ENCODE peak calls at places on chromosomes 6 and 20, in seven cellular contexts. P, D, C, J, Y, G and X are unnamed samples.

GRCh38 chr6:29522241-29522640 is 34.5 kb upstream of the MAS1L start:
- DNase-seq in P (no peak), D (no peak), C (no peak), J (no peak), Y (no peak), G (no peak), X (no peak)

GRCh38 chr20:46787986-46788762 is 78.7 kb downstream of the SLC2A10 start:
- DNase-seq in P (no peak), D (no peak), C (no peak), J (no peak), Y (no peak), G (no peak), X (no peak)

GRCh38 chr20:63881451-63882226 is 13.3 kb upstream of the DNAJC5 start:
- DNase-seq in P (no peak), D (no peak), C (no peak), J (no peak), Y (no peak), G (no peak), X (no peak)

GRCh38 chr6:45658958-45659357 is 281.2 kb upstream of the SUPT3H start:
- DNase-seq in P (no peak), D (no peak), C (no peak), J (no peak), Y (no peak), G (no peak), X (no peak)

GRCh38 chr20:4297141-4297826 is 281.9 kb upstream of the RNF24 start:
- DNase-seq in P (peak; percentile 55), D (no peak), C (peak; percentile 31), J (no peak), Y (no peak), G (peak; percentile 55), X (no peak)

GRCh38 chr20:13817342-13817741 is 32.5 kb downstream of the NDUFAF5 start:
- DNase-seq in P (no peak), D (no peak), C (no peak), J (no peak), Y (no peak), G (no peak), X (no peak)

GRCh38 chr20:6626805-6627204 is 140.7 kb upstream of the BMP2 start:
- DNase-seq in P (no peak), D (peak; percentile 59), C (peak; percentile 47), J (no peak), Y (no peak), G (no peak), X (no peak)

GRCh38 chr20:14761903-14762302 is 424.5 kb upstream of the FLRT3 start:
- DNase-seq in P (no peak), D (no peak), C (no peak), J (no peak), Y (no peak), G (no peak), X (no peak)

GRCh38 chr20:41230136-41230535 is 87.4 kb downstream of the ZHX3 start:
- DNase-seq in P (no peak), D (no peak), C (no peak), J (no peak), Y (no peak), G (no peak), X (no peak)

GRCh38 chr6:155583997-155584396 is 128.4 kb upstream of the NOX3 start:
- DNase-seq in P (no peak), D (no peak), C (no peak), J (no peak), Y (no peak), G (no peak), X (no peak)

GRCh38 chr20:29326376-29327070 is 1930.9 kb upstream of the DEFB115 start:
- DNase-seq in P (no peak), D (no peak), C (no peak), J (no peak), Y (no peak), G (no peak), X (no peak)

GRCh38 chr6:5521322-5521721 is 260.0 kb downstream of the FARS2 start:
- DNase-seq in P (no peak), D (no peak), C (no peak), J (no peak), Y (no peak), G (no peak), X (no peak)

GRCh38 chr6:14476793-14477531 is 359.4 kb downstream of the CD83 start:
- DNase-seq in P (peak; percentile 93), D (no peak), C (no peak), J (no peak), Y (no peak), G (peak; percentile 68), X (no peak)

GRCh38 chr20:63560856-63561609 is 7.1 kb downstream of the FNDC11 start:
- DNase-seq in P (no peak), D (no peak), C (no peak), J (no peak), Y (no peak), G (no peak), X (no peak)

GRCh38 chr6:110628330-110628729 is 151.9 kb upstream of the SLC22A16 start:
- DNase-seq in P (no peak), D (no peak), C (no peak), J (no peak), Y (no peak), G (no peak), X (no peak)

GRCh38 chr6:27293436-27294152 is 18.5 kb downstream of the POM121L2 start:
- DNase-seq in P (no peak), D (peak; percentile 91), C (no peak), J (peak; percentile 18), Y (no peak), G (no peak), X (no peak)

GRCh38 chr6:44388135-44388487 is 605 bp downstream of the CDC5L start:
- DNase-seq in P (no peak), D (no peak), C (no peak), J (no peak), Y (no peak), G (no peak), X (no peak)

GRCh38 chr6:44386364-44386928 is 1.1 kb upstream of the CDC5L start:
- DNase-seq in P (peak; percentile 53), D (no peak), C (no peak), J (no peak), Y (no peak), G (no peak), X (peak; percentile 86)

GRCh38 chr6:44386929-44387345 is 569 bp upstream of the CDC5L start:
- DNase-seq in P (peak; percentile 34), D (no peak), C (no peak), J (no peak), Y (no peak), G (no peak), X (no peak)

GRCh38 chr6:44388876-44389275 is 1.4 kb downstream of the CDC5L start:
- DNase-seq in P (no peak), D (no peak), C (no peak), J (no peak), Y (no peak), G (no peak), X (no peak)

GRCh38 chr6:44387346-44388134 is at the start of gene CDC5L:
- DNase-seq in P (peak; percentile 98), D (peak; percentile 88), C (peak; percentile 100), J (peak; percentile 98), Y (peak; percentile 77), G (peak; percentile 96), X (peak; percentile 89)
- TF ChIP-seq POLR2A in P (peak; percentile 77), D (peak; percentile 72), C (peak; percentile 94), J (peak; percentile 72), Y (peak; percentile 79), G (peak; percentile 76), X (peak; percentile 84)

GRCh38 chr6:13447949-13448724 is 39.3 kb downstream of the GFOD1 start:
- DNase-seq in P (no peak), D (no peak), C (peak; percentile 91), J (no peak), Y (no peak), G (no peak), X (no peak)
- H3K4me3 ChIP-seq in P (no peak overlapping the region), D (no peak overlapping the region), C (peak overlapping the region; percentile 4), J (no peak overlapping the region), Y (no peak overlapping the region), G (no peak overlapping the region), X (no peak overlapping the region)

GRCh38 chr6:150631982-150632642 is 32.4 kb downstream of the PLEKHG1 start:
- DNase-seq in P (no peak), D (no peak), C (no peak), J (no peak), Y (no peak), G (no peak), X (no peak)

GRCh38 chr6:150631283-150631981 is 31.7 kb downstream of the PLEKHG1 start:
- DNase-seq in P (no peak), D (no peak), C (peak; percentile 7), J (no peak), Y (no peak), G (no peak), X (no peak)

GRCh38 chr6:150633466-150633795 is 33.7 kb downstream of the PLEKHG1 start:
- DNase-seq in P (no peak), D (no peak), C (no peak), J (no peak), Y (no peak), G (no peak), X (no peak)

GRCh38 chr6:150634641-150635292 is 35.1 kb downstream of the PLEKHG1 start:
- DNase-seq in P (no peak), D (no peak), C (no peak), J (no peak), Y (no peak), G (no peak), X (no peak)

DNA sequence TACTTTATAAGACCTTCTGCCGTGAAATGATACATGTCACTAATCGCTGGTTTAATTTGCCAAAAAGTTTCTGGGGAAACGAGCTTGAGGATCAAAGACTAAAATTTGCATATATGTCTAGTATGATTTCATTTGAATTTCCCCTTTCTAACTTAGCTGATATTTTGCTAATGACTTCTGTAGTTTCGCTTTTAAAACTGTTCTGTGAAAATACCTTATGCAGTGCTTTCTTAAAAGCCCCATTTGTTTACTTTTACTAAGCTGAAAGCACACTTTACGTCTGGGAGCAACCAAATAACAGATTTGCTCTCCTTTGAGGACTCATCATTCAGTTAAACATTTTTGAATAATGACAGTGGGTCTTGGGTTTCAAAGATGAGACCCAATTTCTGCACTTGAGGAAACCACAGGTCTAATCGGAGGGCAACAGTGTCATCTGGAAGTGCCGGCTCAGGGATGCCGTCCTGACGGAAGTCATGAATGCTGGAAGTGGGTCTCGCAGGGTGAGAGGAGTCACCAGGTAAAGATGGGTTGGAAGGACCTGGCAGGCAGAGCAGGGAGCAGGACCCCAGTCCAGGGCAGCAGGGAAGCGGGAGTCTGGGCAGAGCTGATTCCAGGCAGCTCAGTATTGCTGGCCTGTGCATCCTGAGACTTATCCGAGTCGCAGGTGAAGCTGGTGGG is 33.2 kb downstream of the PLEKHG1 start:
- DNase-seq in P (no peak), D (no peak), C (no peak), J (no peak), Y (no peak), G (no peak), X (no peak)
- TF ChIP-seq POLR2A in P (no peak), D (no peak), C (no peak), J (no peak), Y (no peak), G (no peak), X (no peak)

DNA sequence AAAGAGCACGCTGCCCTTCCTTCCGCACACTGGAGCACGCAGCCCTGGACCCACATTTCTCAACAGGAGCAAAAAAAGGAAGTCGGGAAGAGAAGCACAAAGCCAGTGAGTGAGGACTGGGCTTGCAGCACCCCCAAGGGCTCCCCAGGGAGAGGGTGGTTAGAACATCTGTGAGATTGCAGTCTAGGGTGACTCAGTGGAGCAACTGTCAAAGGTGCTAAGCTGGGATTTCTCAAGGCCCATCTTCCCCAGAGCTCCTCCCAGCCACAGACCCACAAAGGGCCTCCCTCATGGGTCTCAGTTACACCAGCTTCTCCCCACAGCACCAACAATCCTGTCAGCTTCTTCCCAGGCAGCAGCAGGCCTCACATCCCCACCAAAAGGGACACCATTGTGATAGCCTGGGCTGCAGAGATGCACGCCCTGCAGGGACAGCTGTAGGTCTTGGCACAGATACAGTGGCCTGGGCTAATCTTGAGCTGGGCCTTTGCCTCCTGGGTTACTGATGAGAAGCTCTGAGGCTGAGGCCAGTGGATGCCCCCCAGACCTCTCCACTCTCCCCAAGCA is 39.6 kb upstream of the CD93 start:
- DNase-seq in P (no peak), D (no peak), C (peak; percentile 100), J (no peak), Y (no peak), G (peak; percentile 36), X (no peak)
- H3K4me3 ChIP-seq in P (no peak overlapping the region), D (no peak overlapping the region), C (peak overlapping the region; percentile 8), J (no peak overlapping the region), Y (no peak overlapping the region), G (no peak overlapping the region), X (no peak overlapping the region)